ENCODE peak calls at places on chromosomes 16 and 17, in ten cellular contexts. K is heart left ventricle, G is A549, Q is gastrocnemius medialis, M is body of pancreas, J is upper lobe of left lung, I is K562, X is HepG2, E is IMR-90, U is HCT116. N is an unnamed sample.

GRCh38 chr17:49949634-49950033 is 19.4 kb upstream of the DLX4 start:
- ATAC-seq in Q (no peak), E (no peak), M (no peak), U (no peak), X (no peak), K (no peak), G (no peak), J (no peak), I (no peak), N (no peak)

GRCh38 chr17:77352996-77353395 is 212.2 kb downstream of the SEC14L1 start:
- ATAC-seq in I (no peak), K (no peak), E (no peak), Q (no peak), G (no peak), U (no peak), M (no peak), X (no peak), J (no peak), N (no peak)

GRCh38 chr17:14925498-14925897 is 339.6 kb downstream of the PMP22 start:
- ATAC-seq in X (peak; percentile 67), Q (no peak), M (no peak), J (no peak), G (no peak), K (no peak), U (no peak), E (no peak), I (no peak), N (no peak)

GRCh38 chr17:42287305-42288077 is 807 bp upstream of the STAT5A start:
- ATAC-seq in E (no peak), M (no peak), K (peak; percentile 65), Q (peak; percentile 14), G (no peak), I (no peak), J (peak; percentile 58), X (no peak), U (no peak), N (peak; percentile 66)

GRCh38 chr17:14738652-14738988 is 437.7 kb downstream of the HS3ST3B1 start:
- ATAC-seq in J (peak; percentile 37), X (peak; percentile 29), I (no peak), G (peak; percentile 48), E (peak; percentile 36), U (no peak), M (no peak), K (no peak), Q (no peak), N (no peak)

GRCh38 chr16:12613131-12613991 is 190.3 kb downstream of the CPPED1 start:
- ATAC-seq in G (peak; percentile 89), E (no peak), Q (no peak), J (no peak), K (no peak), X (peak; percentile 86), M (no peak), U (peak; percentile 82), I (peak; percentile 81), N (no peak)

GRCh38 chr17:50603340-50603739 is 31.3 kb upstream of the ABCC3 start:
- ATAC-seq in G (peak; percentile 78), M (no peak), X (peak; percentile 88), Q (no peak), U (peak; percentile 93), I (peak; percentile 92), E (no peak), K (no peak), J (no peak), N (no peak)

GRCh38 chr16:57786632-57787518 is 15.4 kb downstream of the KIFC3 start:
- ATAC-seq in K (peak; percentile 91), G (peak; percentile 22), Q (peak; percentile 84), U (peak; percentile 28), X (no peak), M (peak; percentile 47), I (peak; percentile 60), J (peak; percentile 84), E (peak; percentile 69), N (peak; percentile 90)

GRCh38 chr17:73288534-73289302 is 23.1 kb downstream of the CDC42EP4 start:
- ATAC-seq in Q (no peak), G (peak; percentile 52), E (no peak), U (no peak), X (peak; percentile 88), J (peak; percentile 50), I (peak; percentile 67), M (peak; percentile 69), K (peak; percentile 39), N (peak; percentile 8)

GRCh38 chr17:2214887-2215615 is 88.5 kb downstream of the SMG6 start:
- ATAC-seq in G (no peak), X (no peak), M (no peak), U (no peak), Q (peak; percentile 79), J (no peak), E (peak; percentile 36), I (peak; percentile 42), K (peak; percentile 79), N (peak; percentile 17)

GRCh38 chr17:2218426-2218825 is 85.2 kb downstream of the SMG6 start:
- ATAC-seq in J (no peak), I (no peak), M (no peak), Q (no peak), E (no peak), U (no peak), X (no peak), K (no peak), G (no peak), N (no peak)

GRCh38 chr17:2214047-2214717 is 89.4 kb downstream of the SMG6 start:
- ATAC-seq in K (peak; percentile 69), M (peak; percentile 39), U (no peak), G (no peak), I (peak; percentile 87), Q (peak; percentile 71), J (peak; percentile 79), X (no peak), E (peak; percentile 76), N (peak; percentile 67)

GRCh38 chr17:2213291-2213960 is 90.2 kb downstream of the SMG6 start:
- ATAC-seq in J (no peak), E (peak; percentile 21), I (no peak), K (peak; percentile 42), Q (no peak), U (no peak), M (no peak), X (no peak), G (no peak), N (no peak)

DNA sequence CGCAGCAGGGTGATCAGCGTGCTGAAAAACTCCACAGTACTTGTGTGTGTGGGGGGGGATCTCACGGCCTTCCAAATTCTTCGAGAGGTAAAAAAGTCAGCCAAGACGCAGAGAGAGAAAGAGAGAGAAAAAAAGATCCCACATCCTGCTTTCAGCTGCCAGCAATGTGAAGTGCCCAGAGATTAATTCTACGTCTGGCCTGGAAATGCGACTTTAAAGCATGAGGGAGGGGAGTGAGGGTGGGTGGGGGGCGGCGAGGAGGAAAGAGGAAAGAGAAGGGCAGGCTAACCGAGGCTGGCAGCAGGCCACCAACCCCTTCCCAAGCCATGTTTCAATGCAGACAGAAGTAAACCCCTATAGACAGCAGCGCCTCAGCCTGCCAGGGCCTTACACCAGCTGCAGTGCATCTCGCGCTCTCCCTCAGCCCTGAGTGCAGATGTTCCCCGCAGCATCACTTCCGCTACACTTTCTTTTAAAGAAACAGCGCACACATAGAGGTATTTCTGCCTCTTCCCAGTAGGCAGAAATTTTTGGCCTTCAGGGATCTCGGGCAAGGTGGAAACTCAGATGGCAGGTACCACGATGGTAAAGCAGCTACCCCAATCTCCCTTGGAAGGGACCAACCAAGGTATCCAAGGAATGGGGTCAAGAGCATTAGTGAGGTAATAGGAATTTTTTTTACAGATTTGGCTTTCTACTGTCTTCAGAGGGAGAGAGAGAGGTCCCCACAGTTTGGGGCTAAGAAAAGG is 87.8 kb downstream of the SMG6 start:
- ATAC-seq in M (peak; percentile 47), K (peak; percentile 80), I (peak; percentile 66), J (peak; percentile 76), E (peak; percentile 46), G (peak; percentile 20), Q (no peak), X (no peak), U (no peak), N (peak; percentile 67)
- TF ChIP-seq POLR2A in M (no peak), K (no peak), I (no peak), J (no peak), E (peak; percentile 76), G (no peak), Q (no peak), X (no peak), U (no peak), N (no peak)

GRCh38 chr16:75433732-75434413 is 570 bp upstream of the CFDP1 start:
- ATAC-seq in U (peak; percentile 46), Q (peak; percentile 90), J (peak; percentile 93), K (peak; percentile 78), X (peak; percentile 83), G (peak; percentile 88), M (peak; percentile 79), I (peak; percentile 77), E (peak; percentile 74), N (peak; percentile 80)

GRCh38 chr16:75429621-75430403 is 3.5 kb downstream of the CFDP1 start:
- ATAC-seq in E (no peak), Q (no peak), K (no peak), U (no peak), J (no peak), G (no peak), I (no peak), M (no peak), X (no peak), N (no peak)

GRCh38 chr16:75432828-75433731 is at the start of gene CFDP1:
- ATAC-seq in J (peak; percentile 97), I (peak; percentile 92), U (peak; percentile 94), K (peak; percentile 98), G (peak; percentile 92), E (peak; percentile 94), M (peak; percentile 96), X (peak; percentile 93), Q (peak; percentile 96), N (peak; percentile 98)
- TF ChIP-seq CTCF in J (peak; percentile 28), I (peak; percentile 8), U (no peak), K (no peak), G (no peak), E (peak; percentile 2), M (no peak), X (peak; percentile 49), Q (peak; percentile 28), N (no peak)

DNA sequence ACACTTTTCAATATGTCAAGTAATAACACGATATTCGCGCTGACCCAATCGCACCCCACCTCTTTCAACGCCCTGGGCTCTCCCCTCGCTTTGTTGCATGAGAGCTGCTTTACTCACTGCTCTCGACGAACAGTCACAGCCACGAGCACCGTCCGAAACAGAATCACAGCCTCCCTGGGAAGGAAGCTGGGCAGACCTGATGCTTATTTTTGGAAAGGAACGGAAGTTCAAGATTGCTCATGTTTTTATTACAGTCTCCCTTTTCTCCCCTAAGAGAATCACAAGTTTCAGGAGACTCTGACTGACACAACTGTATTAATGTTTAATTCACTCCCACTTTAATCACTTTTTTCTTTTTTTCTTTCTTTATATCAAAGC is 67.8 kb downstream of the ANKRD11 start:
- ATAC-seq in M (no peak), J (peak; percentile 49), X (no peak), G (no peak), E (peak; percentile 22), K (peak; percentile 72), Q (peak; percentile 90), U (no peak), I (no peak), N (no peak)
- TF ChIP-seq POLR2A in M (no peak), J (no peak), X (no peak), G (no peak), E (no peak), K (no peak), Q (no peak), U (no peak), I (no peak), N (no peak)

DNA sequence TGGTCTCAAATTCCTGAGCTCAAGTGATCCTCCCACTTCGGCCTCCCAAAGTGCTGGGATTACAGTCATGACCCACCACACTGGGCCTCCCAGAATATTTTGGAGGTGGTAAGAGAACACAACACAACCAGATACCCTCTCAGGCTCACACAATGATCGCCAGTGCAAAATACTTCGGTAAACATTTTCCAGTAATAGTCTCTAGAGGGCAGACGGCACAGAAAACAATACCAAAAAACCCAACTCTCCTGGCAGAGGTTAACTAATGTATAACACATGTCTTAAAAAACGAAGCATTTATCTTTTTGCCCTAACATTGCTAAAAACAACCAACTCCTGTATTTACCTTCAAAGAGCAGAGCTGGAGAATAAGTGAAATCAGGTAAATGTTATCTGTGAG is 10.5 kb downstream of the NUFIP2 start:
- ATAC-seq in X (peak; percentile 36), U (peak; percentile 57), I (peak; percentile 47), M (no peak), G (peak; percentile 49), E (no peak), J (no peak), K (no peak), Q (no peak), N (no peak)
- TF ChIP-seq CTCF in X (no peak), U (no peak), I (peak; percentile 10), M (no peak), G (peak; percentile 17), E (no peak), J (no peak), K (no peak), Q (no peak), N (no peak)